ENCODE peak calls at places on chromosomes 2 and 18, in ten cellular contexts. K is HCT116, C is GM23338, Q is H1, F is hepatocyte, I is neural progenitor cell, B is A673, U is MM.1S, R is fibroblast of lung, S is endothelial cell of umbilical vein. M is an unnamed sample.

GRCh38 chr18:76347341-76347740 is 147.7 kb downstream of the ZNF516 start:
- DNase-seq in B (no peak), K (no peak), R (no peak), F (no peak), U (no peak), C (no peak), S (no peak), Q (no peak), I (no peak), M (no peak)

GRCh38 chr2:186098821-186099220 is 360.2 kb downstream of the FSIP2 start:
- DNase-seq in U (no peak), B (no peak), K (no peak), I (no peak), Q (no peak), C (no peak), R (peak), F (no peak), S (peak), M (no peak)

GRCh38 chr2:63003349-63003748 is 47.3 kb upstream of the OTX1 start:
- DNase-seq in R (no peak), B (peak), F (no peak), Q (no peak), U (no peak), K (no peak), I (no peak), S (no peak), C (no peak), M (no peak)

GRCh38 chr2:64946737-64947090 is 42.5 kb upstream of the SLC1A4 start:
- DNase-seq in U (no peak), I (no peak), Q (no peak), B (no peak), F (no peak), C (no peak), K (no peak), R (no peak), S (no peak), M (no peak)

GRCh38 chr18:50877545-50878265 is 1.2 kb upstream of the ME2 start:
- DNase-seq in F (no peak), B (no peak), R (no peak), K (no peak), U (no peak), Q (no peak), S (no peak), C (no peak), I (no peak), M (no peak)

GRCh38 chr2:58571181-58571852 is 330.2 kb upstream of the FANCL start:
- DNase-seq in Q (peak), C (peak), K (peak), I (peak), F (peak), S (peak), U (peak), B (peak), R (peak), M (peak)

GRCh38 chr2:240220371-240220770 is 79.9 kb upstream of the OTOS start:
- DNase-seq in R (peak), C (no peak), U (no peak), K (no peak), F (peak), B (no peak), S (no peak), Q (no peak), I (no peak), M (peak)

GRCh38 chr18:9319333-9319732 is 15.2 kb upstream of the TWSG1 start:
- DNase-seq in F (no peak), C (no peak), U (no peak), I (no peak), K (no peak), R (peak), S (no peak), B (no peak), Q (no peak), M (peak)

DNA sequence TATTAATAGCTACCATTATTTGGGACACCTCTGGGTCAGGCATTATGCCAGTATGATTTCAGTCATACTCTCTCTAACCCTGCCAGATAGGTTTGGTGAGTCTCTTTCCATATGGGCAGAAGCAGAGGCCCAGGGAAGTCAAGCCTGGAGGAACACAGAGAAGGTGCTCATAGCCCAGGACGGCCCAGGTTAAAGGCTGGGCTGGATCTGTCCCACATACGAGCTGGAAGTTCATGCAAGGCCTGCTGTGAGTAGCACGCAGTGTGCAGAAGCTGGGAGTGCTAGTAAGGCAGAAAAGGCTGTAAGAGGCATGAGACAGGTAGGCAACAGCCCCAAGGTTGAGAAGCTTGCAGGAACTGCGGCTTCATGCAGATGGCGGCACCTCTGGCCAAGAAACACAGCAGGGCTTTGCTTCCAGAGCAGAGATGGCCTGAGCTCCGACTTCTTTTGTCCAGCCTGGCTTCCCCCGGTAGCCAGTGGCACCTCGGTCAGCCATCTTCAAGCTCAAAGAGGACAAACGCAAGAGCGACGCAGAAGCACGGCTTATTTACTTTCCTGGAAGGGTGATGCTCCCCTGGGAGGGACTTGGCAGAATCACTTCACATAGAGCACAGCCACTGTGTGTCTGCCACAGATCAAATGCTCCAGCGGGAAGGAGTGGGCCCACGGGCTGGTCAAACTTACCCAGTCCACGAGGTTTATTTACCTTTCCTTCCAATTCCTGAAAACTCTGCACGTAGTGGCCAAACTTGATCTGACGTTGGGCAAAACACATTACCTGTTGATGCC is 58.5 kb upstream of the MAP4K4 start:
- DNase-seq in Q (no peak), B (no peak), U (no peak), K (no peak), C (no peak), I (no peak), F (no peak), S (no peak), R (no peak), M (no peak)
- TF ChIP-seq EZH2 in Q (no peak), B (no peak), U (no peak), K (no peak), C (no peak), I (no peak), F (no peak), S (no peak), R (no peak), M (no peak)

GRCh38 chr18:12702221-12703095 is at the start of the genes CEP76 and PSMG2:
- DNase-seq in C (peak), S (peak), K (peak), B (peak), R (peak), F (peak), Q (peak), I (peak), U (peak), M (peak)
- TF ChIP-seq CTCF in C (no peak), S (no peak), K (no peak), B (no peak), R (no peak), F (no peak), Q (no peak), I (no peak), U (no peak), M (no peak)

DNA sequence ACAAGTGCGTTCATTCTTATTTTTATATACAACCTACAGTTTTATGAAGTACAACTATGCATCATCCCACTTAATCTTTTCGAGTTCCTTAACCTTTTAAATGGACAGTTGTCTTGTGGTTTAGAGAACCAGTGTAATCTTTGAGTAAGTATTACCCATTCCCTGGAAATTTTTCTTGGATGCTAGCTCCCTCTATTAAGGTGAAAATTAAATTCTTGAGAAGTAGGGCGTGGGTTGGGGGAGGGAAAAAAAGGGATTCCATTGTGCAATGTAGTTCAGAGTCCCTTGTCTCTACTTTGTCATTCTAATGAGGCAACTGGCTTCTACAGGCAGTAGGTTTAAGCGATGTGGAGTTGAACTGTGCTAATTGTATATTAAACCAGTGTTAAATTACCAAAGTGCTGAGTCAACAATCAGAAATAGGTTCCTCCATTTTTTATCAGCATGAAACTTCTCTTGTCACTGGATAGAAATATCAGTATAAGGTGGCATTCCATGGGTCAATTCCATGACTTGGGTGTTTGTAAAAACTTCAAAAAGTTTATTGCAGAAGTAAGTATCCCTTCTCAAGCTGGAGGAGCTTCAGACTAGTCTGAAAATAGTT is 143.8 kb upstream of the EPHA4 start:
- DNase-seq in K (no peak), R (peak), C (peak), U (no peak), F (peak), S (no peak), I (no peak), B (no peak), Q (no peak), M (peak)
- H3K4me3 ChIP-seq in K (no peak), R (no peak), C (no peak), U (no peak), F (no peak), S (no peak), I (no peak), B (no peak), Q (no peak), M (peak)

GRCh38 chr2:217366996-217367395 is 507.1 kb upstream of the TNP1 start:
- DNase-seq in I (no peak), U (no peak), R (peak), B (no peak), K (no peak), C (no peak), F (no peak), S (no peak), Q (no peak), M (peak)
- TF ChIP-seq EZH2 in I (no peak), U (no peak), R (no peak), B (no peak), K (no peak), C (no peak), F (no peak), S (no peak), Q (no peak), M (no peak)